ENCODE peak calls at places on chromosome 4, in seven cellular contexts. Y is adipocyte; W is effector memory CD8-positive, alpha-beta T cell; B is epithelial cell of proximal tubule; Z is sciatic nerve; A is upper lobe of right lung; I is fibroblast of lung. T is an unnamed sample.

GRCh38 chr4:77190053-77190452 is 33.0 kb downstream of the CCNG2 start:
- DNase-seq in I (no peak), Y (no peak), B (no peak), A (no peak), Z (no peak), W (no peak), T (no peak)

GRCh38 chr4:177005801-177006230 is 213.1 kb upstream of the VEGFC start:
- DNase-seq in A (no peak), Y (no peak), Z (no peak), W (no peak), B (no peak), I (peak; percentile 93), T (no peak)

GRCh38 chr4:26204249-26204825 is 116.5 kb upstream of the RBPJ start:
- DNase-seq in A (no peak), W (peak; percentile 2), Z (no peak), I (no peak), B (no peak), Y (no peak), T (no peak)

GRCh38 chr4:104727643-104728042 is 232.9 kb upstream of the CXXC4 start:
- DNase-seq in I (no peak), Y (no peak), A (no peak), W (no peak), Z (no peak), B (no peak), T (no peak)

GRCh38 chr4:38184404-38184803 is 224.2 kb downstream of the PTTG2 start:
- DNase-seq in Y (no peak), B (no peak), Z (no peak), I (no peak), A (no peak), W (no peak), T (peak; percentile 1)

GRCh38 chr4:123284166-123284565 is 112.4 kb upstream of the SPRY1 start:
- DNase-seq in Z (no peak), Y (peak; percentile 48), W (no peak), A (no peak), I (peak; percentile 71), B (no peak), T (no peak)

GRCh38 chr4:56637154-56637553 is 43.9 kb downstream of the HOPX start:
- DNase-seq in I (no peak), Z (no peak), Y (no peak), A (no peak), B (no peak), W (no peak), T (no peak)

GRCh38 chr4:28709821-28710330 is 1849.2 kb downstream of the STIM2 start:
- DNase-seq in W (no peak), A (no peak), B (no peak), I (no peak), Z (no peak), Y (no peak), T (no peak)